ENCODE peak calls at places on chromosomes 5 and 9, in ten cellular contexts. O, C, F, X, R, P, L, K, G and A are unnamed samples.

GRCh38 chr5:33997331-33997983 is 10.4 kb downstream of the AMACR start:
- DNase-seq in O (peak; percentile 58), C (no peak), F (peak; percentile 28), X (peak; percentile 87), R (peak; percentile 82), P (no peak), L (peak; percentile 88), K (peak; percentile 67), G (peak; percentile 66), A (peak; percentile 77)

GRCh38 chr5:170986598-170986997 is 124.8 kb downstream of the RANBP17 start:
- DNase-seq in O (no peak), C (no peak), F (no peak), X (peak; percentile 78), R (no peak), P (no peak), L (peak; percentile 56), K (peak; percentile 33), G (peak; percentile 2), A (peak; percentile 43)

GRCh38 chr5:162068412-162068811 is 839 bp downstream of the GABRG2 start:
- DNase-seq in O (peak; percentile 94), C (no peak), F (no peak), X (no peak), R (no peak), P (no peak), L (peak; percentile 1), K (peak; percentile 0), G (peak; percentile 27), A (peak; percentile 46)

GRCh38 chr5:76742586-76742985 is 26.7 kb downstream of the F2R start:
- DNase-seq in O (no peak), C (no peak), F (no peak), X (no peak), R (no peak), P (no peak), L (peak; percentile 62), K (peak; percentile 77), G (no peak), A (no peak)

GRCh38 chr5:883475-884181 is 9.0 kb downstream of the BRD9 start:
- DNase-seq in O (no peak), C (no peak), F (no peak), X (no peak), R (peak; percentile 6), P (no peak), L (no peak), K (no peak), G (no peak), A (no peak)

GRCh38 chr9:137314561-137315560 is 12.8 kb upstream of the NRARP start:
- DNase-seq in O (peak; percentile 50), C (no peak), F (no peak), X (no peak), R (no peak), P (no peak), L (no peak), K (no peak), G (no peak), A (no peak)

GRCh38 chr5:135880278-135880677 is 15.4 kb downstream of the IL9 start:
- DNase-seq in O (peak; percentile 53), C (no peak), F (no peak), X (peak; percentile 3), R (no peak), P (peak; percentile 14), L (no peak), K (no peak), G (no peak), A (peak; percentile 81)

GRCh38 chr5:84287964-84288363 is 96.7 kb downstream of the EDIL3 start:
- DNase-seq in O (no peak), C (no peak), F (no peak), X (peak; percentile 38), R (no peak), P (no peak), L (peak; percentile 88), K (peak; percentile 87), G (no peak), A (no peak)

GRCh38 chr5:79011219-79011836 is 26.2 kb upstream of the ARSB start:
- DNase-seq in O (no peak), C (no peak), F (no peak), X (no peak), R (no peak), P (no peak), L (peak; percentile 53), K (no peak), G (no peak), A (no peak)

GRCh38 chr9:133351908-133352634 is 4.1 kb downstream of the RPL7A start:
- DNase-seq in O (peak; percentile 74), C (no peak), F (peak; percentile 20), X (peak; percentile 48), R (peak; percentile 38), P (no peak), L (peak; percentile 69), K (peak; percentile 66), G (no peak), A (peak; percentile 90)

GRCh38 chr5:56561-57290 is 35.2 kb upstream of the PLEKHG4B start:
- DNase-seq in O (peak; percentile 89), C (no peak), F (no peak), X (no peak), R (no peak), P (peak; percentile 69), L (peak; percentile 49), K (peak; percentile 42), G (no peak), A (peak; percentile 77)

GRCh38 chr5:81772488-81772887 is 21.6 kb upstream of the SSBP2 start:
- DNase-seq in O (no peak), C (no peak), F (no peak), X (no peak), R (no peak), P (no peak), L (no peak), K (no peak), G (no peak), A (no peak)

GRCh38 chr5:40502736-40503135 is 177.0 kb upstream of the PTGER4 start:
- DNase-seq in O (no peak), C (no peak), F (no peak), X (no peak), R (no peak), P (no peak), L (no peak), K (no peak), G (no peak), A (no peak)

GRCh38 chr5:132770476-132771159 is 6.4 kb downstream of the SEPTIN8 start:
- DNase-seq in O (peak; percentile 37), C (no peak), F (no peak), X (peak; percentile 68), R (no peak), P (no peak), L (no peak), K (no peak), G (no peak), A (no peak)

GRCh38 chr5:90367879-90368278 is 41.7 kb downstream of the CETN3 start:
- DNase-seq in O (no peak), C (no peak), F (no peak), X (no peak), R (no peak), P (no peak), L (no peak), K (no peak), G (no peak), A (no peak)

GRCh38 chr5:35862126-35862525 is 5.4 kb downstream of the IL7R start:
- DNase-seq in O (no peak), C (no peak), F (no peak), X (no peak), R (no peak), P (no peak), L (no peak), K (no peak), G (no peak), A (no peak)

GRCh38 chr5:35869705-35870277 is 13.1 kb downstream of the IL7R start:
- DNase-seq in O (no peak), C (no peak), F (no peak), X (no peak), R (no peak), P (no peak), L (no peak), K (no peak), G (no peak), A (no peak)

GRCh38 chr5:35863159-35863558 is 6.5 kb downstream of the IL7R start:
- DNase-seq in O (no peak), C (no peak), F (peak; percentile 13), X (no peak), R (no peak), P (no peak), L (no peak), K (no peak), G (no peak), A (no peak)

DNA sequence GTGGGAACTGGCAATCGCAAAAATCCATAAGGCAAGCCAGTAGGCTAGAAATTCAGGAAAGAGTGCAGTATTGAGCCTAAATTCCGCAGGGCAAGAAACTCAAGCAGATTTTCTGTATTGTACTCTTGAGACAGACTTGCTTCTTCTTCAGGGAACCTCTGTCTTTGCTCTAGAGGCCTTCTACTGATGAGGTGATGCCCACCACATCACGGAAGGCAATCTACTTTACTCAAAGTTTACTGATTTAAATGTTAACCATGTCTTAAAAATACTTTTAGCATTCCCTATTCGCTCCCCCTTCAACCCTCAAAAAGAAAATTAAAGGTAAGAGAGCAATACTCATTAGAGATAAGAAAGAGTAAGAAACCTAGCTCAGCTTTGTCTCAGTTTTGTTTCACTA is 11.3 kb downstream of the IL7R start:
- DNase-seq in O (no peak), C (no peak), F (no peak), X (no peak), R (no peak), P (no peak), L (no peak), K (no peak), G (no peak), A (no peak)
- H3K27ac ChIP-seq in O (no peak overlapping the region), C (no peak overlapping the region), F (peak overlapping the region; percentile 33), X (no peak overlapping the region), R (no peak overlapping the region), P (no peak overlapping the region), L (no peak overlapping the region), K (no peak overlapping the region), G (no peak overlapping the region), A (no peak overlapping the region)

GRCh38 chr5:151456321-151456940 is 9.0 kb downstream of the SLC36A1 start:
- DNase-seq in O (no peak), C (no peak), F (no peak), X (no peak), R (no peak), P (no peak), L (no peak), K (no peak), G (no peak), A (no peak)
- H3K27ac ChIP-seq in O (no peak overlapping the region), C (no peak overlapping the region), F (no peak overlapping the region), X (no peak overlapping the region), R (no peak overlapping the region), P (no peak overlapping the region), L (peak overlapping the region; percentile 4), K (no peak overlapping the region), G (no peak overlapping the region), A (no peak overlapping the region)

GRCh38 chr5:89300426-89300970 is 417.5 kb upstream of the MEF2C start:
- DNase-seq in O (no peak), C (no peak), F (no peak), X (no peak), R (no peak), P (no peak), L (no peak), K (no peak), G (no peak), A (no peak)
- H3K27ac ChIP-seq in O (no peak overlapping the region), C (no peak overlapping the region), F (no peak overlapping the region), X (no peak overlapping the region), R (no peak overlapping the region), P (no peak overlapping the region), L (no peak overlapping the region), K (no peak overlapping the region), G (no peak overlapping the region), A (no peak overlapping the region)

DNA sequence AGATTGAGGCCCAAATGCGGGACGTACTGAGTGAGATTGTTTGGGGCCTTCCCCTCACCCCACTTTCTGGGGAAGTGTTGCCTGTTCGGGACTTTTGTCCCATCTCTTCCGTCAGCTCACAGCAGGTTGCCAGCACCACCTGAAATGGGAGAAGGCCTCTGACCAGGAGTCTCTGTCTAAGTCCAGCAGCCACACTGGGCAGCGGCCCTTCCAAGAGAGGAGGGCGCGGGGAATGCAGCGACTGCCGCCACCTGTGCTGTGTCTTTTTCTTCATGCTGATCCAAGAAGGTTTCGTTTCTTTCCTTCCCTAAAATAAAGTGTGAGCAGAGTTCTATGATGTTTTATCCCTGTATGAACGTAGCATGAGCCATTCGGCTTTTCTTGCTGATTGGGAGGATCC is 134.2 kb upstream of the LMX1B start:
- DNase-seq in O (no peak), C (no peak), F (no peak), X (no peak), R (no peak), P (no peak), L (no peak), K (no peak), G (no peak), A (no peak)
- H3K27ac ChIP-seq in O (no peak overlapping the region), C (no peak overlapping the region), F (no peak overlapping the region), X (no peak overlapping the region), R (no peak overlapping the region), P (no peak overlapping the region), L (no peak overlapping the region), K (no peak overlapping the region), G (no peak overlapping the region), A (no peak overlapping the region)